ENCODE peak calls at places on chromosomes 4 and X, in nine cellular contexts. Y is activated naive CD8-positive, alpha-beta T cell treated with anti-CD3 and anti-CD28 coated beads for 36 hours; K is DMS 273 treated with DMSO at 0.1 percent for 48 hours; O is activated CD8-positive, alpha-beta T cell treated with anti-CD3 and anti-CD28 coated beads, Interleukin-2, amount 10 ng/mL, durations not matched to agents 7 days and 5 days; G is epithelial cell of esophagus; X is prostate gland; L is activated gamma-delta T cell treated with Interleukin-2 at 50 U/mL for 16 hours; B is DMS153; A is putamen. P is an unnamed sample.

GRCh38 chrX:145393702-145394235 is 146.5 kb downstream of the SPANXN1 start:
- DNase-seq in Y (no peak), K (no peak), O (no peak), G (no peak), X (no peak), L (no peak), B (no peak), A (no peak), P (no peak)

GRCh38 chrX:42664706-42665105 is 113.3 kb downstream of the PPP1R2C start:
- DNase-seq in Y (no peak), K (no peak), O (no peak), G (no peak), X (no peak), L (no peak), B (no peak), A (no peak), P (no peak)

GRCh38 chrX:40933132-40934078 is 151.8 kb upstream of the USP9X start:
- DNase-seq in Y (peak), K (peak), O (peak), G (no peak), X (no peak), L (no peak), B (no peak), A (no peak), P (no peak)

GRCh38 chr4:112747035-112747434 is 110.1 kb downstream of the LARP7 start:
- DNase-seq in Y (no peak), K (no peak), O (no peak), G (peak), X (no peak), L (no peak), B (no peak), A (no peak), P (no peak)

GRCh38 chr4:3283916-3284315 is 8.9 kb upstream of the RGS12 start:
- DNase-seq in Y (no peak), K (peak), O (no peak), G (no peak), X (no peak), L (no peak), B (no peak), A (no peak), P (peak)

GRCh38 chr4:13534344-13535063 is 9.8 kb downstream of the NKX3-2 start:
- DNase-seq in Y (no peak), K (no peak), O (no peak), G (no peak), X (no peak), L (no peak), B (no peak), A (no peak), P (no peak)

GRCh38 chr4:89438102-89438831 is 130.7 kb upstream of the GPRIN3 start:
- DNase-seq in Y (peak), K (no peak), O (peak), G (peak), X (peak), L (peak), B (peak), A (no peak), P (no peak)

GRCh38 chr4:123399638-123400358 is 3.2 kb downstream of the SPRY1 start:
- DNase-seq in Y (no peak), K (no peak), O (no peak), G (peak), X (peak), L (no peak), B (no peak), A (peak), P (no peak)

GRCh38 chr4:186472948-186473347 is 82.4 kb downstream of the MTNR1A start:
- DNase-seq in Y (no peak), K (no peak), O (no peak), G (peak), X (no peak), L (no peak), B (no peak), A (peak), P (no peak)

GRCh38 chrX:147803948-147804347 is 107.8 kb upstream of the FMR1 start:
- DNase-seq in Y (no peak), K (peak), O (peak), G (peak), X (no peak), L (no peak), B (peak), A (peak), P (peak)

GRCh38 chr4:1195109-1195671 is 22.8 kb upstream of the SPON2 start:
- DNase-seq in Y (no peak), K (no peak), O (no peak), G (no peak), X (no peak), L (no peak), B (no peak), A (no peak), P (no peak)

GRCh38 chr4:137707626-137708025 is 175.3 kb upstream of the PCDH18 start:
- DNase-seq in Y (no peak), K (no peak), O (no peak), G (peak), X (no peak), L (no peak), B (no peak), A (no peak), P (no peak)

GRCh38 chrX:49163555-49164419 is 1.2 kb downstream of the MAGIX start:
- DNase-seq in Y (peak), K (peak), O (peak), G (peak), X (peak), L (peak), B (peak), A (peak), P (peak)

GRCh38 chrX:136250191-136251041 is 784 bp downstream of the MAP7D3 start:
- DNase-seq in Y (peak), K (no peak), O (peak), G (no peak), X (no peak), L (peak), B (no peak), A (no peak), P (no peak)

GRCh38 chrX:15853586-15854079 is 980 bp downstream of the AP1S2 start:
- DNase-seq in Y (no peak), K (no peak), O (no peak), G (no peak), X (no peak), L (no peak), B (no peak), A (no peak), P (no peak)

GRCh38 chr4:88743696-88744095 is 46.1 kb upstream of the NAP1L5 start:
- DNase-seq in Y (no peak), K (no peak), O (no peak), G (no peak), X (no peak), L (no peak), B (no peak), A (no peak), P (no peak)

GRCh38 chr4:169952236-169953088 is 73.7 kb downstream of the MFAP3L start:
- DNase-seq in Y (no peak), K (no peak), O (no peak), G (no peak), X (no peak), L (no peak), B (no peak), A (no peak), P (no peak)

GRCh38 chrX:11589573-11590110 is 76.1 kb downstream of the ARHGAP6 start:
- DNase-seq in Y (no peak), K (no peak), O (no peak), G (no peak), X (no peak), L (no peak), B (no peak), A (no peak), P (no peak)

GRCh38 chr4:98293089-98293887 is 32.1 kb downstream of the RAP1GDS1 start:
- DNase-seq in Y (no peak), K (no peak), O (no peak), G (no peak), X (no peak), L (no peak), B (no peak), A (peak), P (no peak)

GRCh38 chr4:132982151-132982550 is 166.9 kb upstream of the PCDH10 start:
- DNase-seq in Y (no peak), K (no peak), O (no peak), G (no peak), X (no peak), L (no peak), B (no peak), A (no peak), P (no peak)

GRCh38 chr4:149161247-149161646 is 654.4 kb downstream of the IQCM start:
- DNase-seq in Y (no peak), K (no peak), O (no peak), G (peak), X (no peak), L (no peak), B (no peak), A (no peak), P (no peak)

GRCh38 chrX:107549504-107549903 is 78.8 kb upstream of the PRPS1 start:
- DNase-seq in Y (no peak), K (no peak), O (peak), G (no peak), X (no peak), L (no peak), B (no peak), A (no peak), P (no peak)

GRCh38 chr4:48375651-48376291 is 34.4 kb downstream of the SLAIN2 start:
- DNase-seq in Y (no peak), K (no peak), O (no peak), G (peak), X (peak), L (no peak), B (peak), A (no peak), P (no peak)

GRCh38 chr4:40227284-40227683 is 30.5 kb downstream of the RHOH start:
- DNase-seq in Y (peak), K (no peak), O (peak), G (no peak), X (no peak), L (no peak), B (no peak), A (no peak), P (no peak)

GRCh38 chrX:105975382-105975781 is 63.1 kb downstream of the SERPINA7 start:
- DNase-seq in Y (no peak), K (peak), O (no peak), G (peak), X (no peak), L (no peak), B (no peak), A (no peak), P (no peak)

GRCh38 chr4:82787342-82787741 is 11.3 kb downstream of the SCD5 start:
- DNase-seq in Y (no peak), K (no peak), O (no peak), G (peak), X (no peak), L (no peak), B (no peak), A (no peak), P (no peak)

GRCh38 chr4:106294062-106294461 is 21.9 kb downstream of the TBCK start:
- DNase-seq in Y (no peak), K (no peak), O (no peak), G (no peak), X (no peak), L (no peak), B (no peak), A (no peak), P (no peak)